ENCODE peak calls at places on chromosome 11, in seven cellular contexts. One of them, this sample, is unnamed. For H3K36me3, the result is how much of the 10 kb centered on the place peaks cover.

GRCh38 chr11:19253817-19254216 is 13.1 kb upstream of the E2F8 start:
- DNase-seq in HCT116: no peak
- DNase-seq in PC-9: no peak
- DNase-seq in PC-3: no peak
- DNase-seq in CD4-positive, CD25-positive, alpha-beta regulatory T cell: no peak
- DNase-seq in Peyer's patch: no peak
- DNase-seq in CD8-positive, alpha-beta memory T cell: no peak
- DNase-seq in this sample: no peak

GRCh38 chr11:125101596-125101995 is 9.8 kb downstream of the TMEM218 start:
- DNase-seq in HCT116: no peak
- DNase-seq in PC-9: no peak
- DNase-seq in PC-3: no peak
- DNase-seq in CD4-positive, CD25-positive, alpha-beta regulatory T cell: no peak
- DNase-seq in Peyer's patch: no peak
- DNase-seq in CD8-positive, alpha-beta memory T cell: no peak
- DNase-seq in this sample: no peak

GRCh38 chr11:30666817-30667216 is 80.7 kb upstream of the MPPED2 start:
- DNase-seq in HCT116: no peak
- DNase-seq in PC-9: no peak
- DNase-seq in PC-3: no peak
- DNase-seq in CD4-positive, CD25-positive, alpha-beta regulatory T cell: no peak
- DNase-seq in Peyer's patch: no peak
- DNase-seq in CD8-positive, alpha-beta memory T cell: no peak
- DNase-seq in this sample: no peak

GRCh38 chr11:88538088-88538487 is 200.6 kb upstream of the CTSC start:
- DNase-seq in HCT116: no peak
- DNase-seq in PC-9: no peak
- DNase-seq in PC-3: peak
- DNase-seq in CD4-positive, CD25-positive, alpha-beta regulatory T cell: no peak
- DNase-seq in Peyer's patch: no peak
- DNase-seq in CD8-positive, alpha-beta memory T cell: no peak
- DNase-seq in this sample: no peak

GRCh38 chr11:16179668-16180067 is 176.7 kb downstream of the SOX6 start:
- DNase-seq in HCT116: no peak
- DNase-seq in PC-9: no peak
- DNase-seq in PC-3: no peak
- DNase-seq in CD4-positive, CD25-positive, alpha-beta regulatory T cell: no peak
- DNase-seq in Peyer's patch: no peak
- DNase-seq in CD8-positive, alpha-beta memory T cell: no peak
- DNase-seq in this sample: no peak

GRCh38 chr11:79007811-79008294 is 433.0 kb downstream of the TENM4 start:
- DNase-seq in HCT116: no peak
- DNase-seq in PC-9: no peak
- DNase-seq in PC-3: no peak
- DNase-seq in CD4-positive, CD25-positive, alpha-beta regulatory T cell: no peak
- DNase-seq in Peyer's patch: no peak
- DNase-seq in CD8-positive, alpha-beta memory T cell: no peak
- DNase-seq in this sample: no peak

GRCh38 chr11:63880031-63880841 is 36.7 kb downstream of the RCOR2 start:
- DNase-seq in HCT116: no peak
- DNase-seq in PC-9: no peak
- DNase-seq in PC-3: no peak
- DNase-seq in CD4-positive, CD25-positive, alpha-beta regulatory T cell: no peak
- DNase-seq in Peyer's patch: no peak
- DNase-seq in CD8-positive, alpha-beta memory T cell: no peak
- DNase-seq in this sample: no peak

GRCh38 chr11:31956310-31956709 is 134.6 kb upstream of the RCN1 start:
- DNase-seq in HCT116: no peak
- DNase-seq in PC-9: no peak
- DNase-seq in PC-3: no peak
- DNase-seq in CD4-positive, CD25-positive, alpha-beta regulatory T cell: no peak
- DNase-seq in Peyer's patch: no peak
- DNase-seq in CD8-positive, alpha-beta memory T cell: no peak
- DNase-seq in this sample: no peak

GRCh38 chr11:95242990-95243590 is 12.1 kb upstream of the SESN3 start:
- DNase-seq in HCT116: no peak
- DNase-seq in PC-9: no peak
- DNase-seq in PC-3: no peak
- DNase-seq in CD4-positive, CD25-positive, alpha-beta regulatory T cell: no peak
- DNase-seq in Peyer's patch: no peak
- DNase-seq in CD8-positive, alpha-beta memory T cell: no peak
- DNase-seq in this sample: no peak

GRCh38 chr11:103281301-103281700 is 172.1 kb downstream of the DYNC2H1 start:
- DNase-seq in HCT116: no peak
- DNase-seq in PC-9: no peak
- DNase-seq in PC-3: peak
- DNase-seq in CD4-positive, CD25-positive, alpha-beta regulatory T cell: no peak
- DNase-seq in Peyer's patch: no peak
- DNase-seq in CD8-positive, alpha-beta memory T cell: no peak
- DNase-seq in this sample: no peak

GRCh38 chr11:27385245-27385644 is 22.2 kb upstream of the CCDC34 start:
- DNase-seq in HCT116: no peak
- DNase-seq in PC-9: no peak
- DNase-seq in PC-3: no peak
- DNase-seq in CD4-positive, CD25-positive, alpha-beta regulatory T cell: no peak
- DNase-seq in Peyer's patch: no peak
- DNase-seq in CD8-positive, alpha-beta memory T cell: no peak
- DNase-seq in this sample: peak

GRCh38 chr11:111010391-111011354 is 234.9 kb upstream of the POU2AF2 start:
- DNase-seq in HCT116: no peak
- DNase-seq in PC-9: no peak
- DNase-seq in PC-3: no peak
- DNase-seq in CD4-positive, CD25-positive, alpha-beta regulatory T cell: no peak
- DNase-seq in Peyer's patch: no peak
- DNase-seq in CD8-positive, alpha-beta memory T cell: no peak
- DNase-seq in this sample: no peak

GRCh38 chr11:122720482-122720881 is 65.0 kb downstream of the UBASH3B start:
- DNase-seq in HCT116: no peak
- DNase-seq in PC-9: no peak
- DNase-seq in PC-3: peak
- DNase-seq in CD4-positive, CD25-positive, alpha-beta regulatory T cell: no peak
- DNase-seq in Peyer's patch: no peak
- DNase-seq in CD8-positive, alpha-beta memory T cell: no peak
- DNase-seq in this sample: no peak

GRCh38 chr11:92915551-92915950 is 53.9 kb upstream of the MTNR1B start:
- DNase-seq in HCT116: no peak
- DNase-seq in PC-9: no peak
- DNase-seq in PC-3: no peak
- DNase-seq in CD4-positive, CD25-positive, alpha-beta regulatory T cell: no peak
- DNase-seq in Peyer's patch: no peak
- DNase-seq in CD8-positive, alpha-beta memory T cell: no peak
- DNase-seq in this sample: no peak

GRCh38 chr11:33475999-33476398 is 218.8 kb downstream of the HIPK3 start:
- DNase-seq in HCT116: no peak
- DNase-seq in PC-9: no peak
- DNase-seq in PC-3: peak
- DNase-seq in CD4-positive, CD25-positive, alpha-beta regulatory T cell: no peak
- DNase-seq in Peyer's patch: no peak
- DNase-seq in CD8-positive, alpha-beta memory T cell: no peak
- DNase-seq in this sample: peak

GRCh38 chr11:73400293-73400692 is 24.1 kb downstream of the RELT start:
- DNase-seq in HCT116: no peak
- DNase-seq in PC-9: no peak
- DNase-seq in PC-3: no peak
- DNase-seq in CD4-positive, CD25-positive, alpha-beta regulatory T cell: no peak
- DNase-seq in Peyer's patch: no peak
- DNase-seq in CD8-positive, alpha-beta memory T cell: no peak
- DNase-seq in this sample: no peak

GRCh38 chr11:12206529-12206928 is 96.1 kb downstream of the MICAL2 start:
- DNase-seq in HCT116: no peak
- DNase-seq in PC-9: no peak
- DNase-seq in PC-3: no peak
- DNase-seq in CD4-positive, CD25-positive, alpha-beta regulatory T cell: no peak
- DNase-seq in Peyer's patch: no peak
- DNase-seq in CD8-positive, alpha-beta memory T cell: no peak
- DNase-seq in this sample: no peak

GRCh38 chr11:115611343-115611742 is 107.1 kb upstream of the CADM1 start:
- DNase-seq in HCT116: no peak
- DNase-seq in PC-9: no peak
- DNase-seq in PC-3: no peak
- DNase-seq in CD4-positive, CD25-positive, alpha-beta regulatory T cell: no peak
- DNase-seq in Peyer's patch: no peak
- DNase-seq in CD8-positive, alpha-beta memory T cell: no peak
- DNase-seq in this sample: no peak

GRCh38 chr11:113339909-113340569 is 25.7 kb downstream of the TTC12 start:
- DNase-seq in HCT116: no peak
- DNase-seq in PC-9: no peak
- DNase-seq in PC-3: no peak
- DNase-seq in CD4-positive, CD25-positive, alpha-beta regulatory T cell: no peak
- DNase-seq in Peyer's patch: no peak
- DNase-seq in CD8-positive, alpha-beta memory T cell: no peak
- DNase-seq in this sample: peak

GRCh38 chr11:1864216-1864615 is 11.3 kb downstream of the LSP1 start:
- DNase-seq in HCT116: no peak
- DNase-seq in PC-9: no peak
- DNase-seq in PC-3: no peak
- DNase-seq in CD4-positive, CD25-positive, alpha-beta regulatory T cell: no peak
- DNase-seq in Peyer's patch: no peak
- DNase-seq in CD8-positive, alpha-beta memory T cell: no peak
- DNase-seq in this sample: no peak
- H3K4me3 ChIP-seq in HCT116: no peak
- H3K4me3 ChIP-seq in PC-9: no peak
- H3K4me3 ChIP-seq in PC-3: no peak
- H3K4me3 ChIP-seq in CD4-positive, CD25-positive, alpha-beta regulatory T cell: no peak
- H3K4me3 ChIP-seq in Peyer's patch: no peak
- H3K4me3 ChIP-seq in CD8-positive, alpha-beta memory T cell: no peak
- H3K4me3 ChIP-seq in this sample: no peak

GRCh38 chr11:70419307-70420007 is 21.1 kb downstream of the CTTN start:
- DNase-seq in HCT116: no peak
- DNase-seq in PC-9: no peak
- DNase-seq in PC-3: no peak
- DNase-seq in CD4-positive, CD25-positive, alpha-beta regulatory T cell: no peak
- DNase-seq in Peyer's patch: no peak
- DNase-seq in CD8-positive, alpha-beta memory T cell: no peak
- DNase-seq in this sample: no peak

GRCh38 chr11:70420008-70420464 is 21.7 kb downstream of the CTTN start:
- DNase-seq in HCT116: no peak
- DNase-seq in PC-9: no peak
- DNase-seq in PC-3: peak
- DNase-seq in CD4-positive, CD25-positive, alpha-beta regulatory T cell: no peak
- DNase-seq in Peyer's patch: no peak
- DNase-seq in CD8-positive, alpha-beta memory T cell: no peak
- DNase-seq in this sample: no peak

GRCh38 chr11:70415642-70416395 is 17.5 kb downstream of the CTTN start:
- DNase-seq in HCT116: no peak
- DNase-seq in PC-9: no peak
- DNase-seq in PC-3: no peak
- DNase-seq in CD4-positive, CD25-positive, alpha-beta regulatory T cell: no peak
- DNase-seq in Peyer's patch: no peak
- DNase-seq in CD8-positive, alpha-beta memory T cell: no peak
- DNase-seq in this sample: no peak

GRCh38 chr11:70416881-70417280 is 18.6 kb downstream of the CTTN start:
- DNase-seq in HCT116: no peak
- DNase-seq in PC-9: no peak
- DNase-seq in PC-3: no peak
- DNase-seq in CD4-positive, CD25-positive, alpha-beta regulatory T cell: no peak
- DNase-seq in Peyer's patch: no peak
- DNase-seq in CD8-positive, alpha-beta memory T cell: no peak
- DNase-seq in this sample: no peak

GRCh38 chr11:70418130-70418529 is 19.8 kb downstream of the CTTN start:
- DNase-seq in HCT116: no peak
- DNase-seq in PC-9: no peak
- DNase-seq in PC-3: no peak
- DNase-seq in CD4-positive, CD25-positive, alpha-beta regulatory T cell: no peak
- DNase-seq in Peyer's patch: no peak
- DNase-seq in CD8-positive, alpha-beta memory T cell: no peak
- DNase-seq in this sample: no peak
- H3K36me3 ChIP-seq in HCT116: under half
- H3K36me3 ChIP-seq in PC-9: half or more
- H3K36me3 ChIP-seq in PC-3: half or more
- H3K36me3 ChIP-seq in CD4-positive, CD25-positive, alpha-beta regulatory T cell: under half
- H3K36me3 ChIP-seq in Peyer's patch: half or more
- H3K36me3 ChIP-seq in CD8-positive, alpha-beta memory T cell: under half
- H3K36me3 ChIP-seq in this sample: under half

DNA sequence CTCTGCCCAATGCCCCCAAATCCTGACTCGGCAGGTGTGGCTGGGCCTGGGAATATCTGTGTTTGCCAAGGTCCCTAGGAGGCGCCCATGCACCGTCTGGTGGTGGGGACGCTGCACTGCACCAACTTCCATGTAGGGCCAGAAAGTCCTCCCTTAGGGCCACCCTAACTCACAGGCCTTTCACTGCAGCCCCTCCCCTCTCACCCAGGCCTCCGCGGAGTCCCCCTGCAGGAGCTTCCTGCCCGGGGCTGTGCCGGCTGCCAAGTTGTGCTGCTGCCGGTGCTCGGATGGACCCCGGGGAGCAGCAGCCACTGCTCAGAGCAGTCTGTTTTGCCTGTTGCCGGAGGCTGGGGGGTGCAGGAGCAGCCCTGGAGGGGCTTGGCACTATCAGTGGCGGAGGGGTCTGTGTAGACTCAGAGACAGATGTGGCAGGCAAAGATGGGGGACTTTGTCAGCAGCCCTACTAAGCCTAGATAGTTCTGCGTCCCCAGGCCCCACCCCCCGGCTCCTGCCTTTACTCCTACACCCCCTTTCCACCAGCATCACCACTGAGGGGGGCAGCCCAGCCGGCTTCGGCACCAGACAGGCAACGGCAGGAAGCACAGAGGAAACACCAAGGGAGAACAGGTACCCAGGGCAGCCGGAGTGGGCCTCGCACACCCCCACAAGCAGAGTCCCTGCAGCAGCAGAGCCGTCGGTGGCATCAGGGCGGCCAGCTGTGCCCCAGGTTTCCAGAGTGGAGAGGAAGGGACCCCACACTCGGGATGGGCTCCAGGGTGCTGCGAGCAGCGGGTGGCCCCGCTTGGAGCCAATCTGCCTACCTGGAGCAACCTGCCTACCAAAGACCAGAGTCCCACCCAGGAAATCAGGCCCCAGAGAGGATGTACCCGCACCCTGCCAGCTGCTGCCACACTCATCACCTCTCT is 124.3 kb downstream of the TRIM29 start:
- DNase-seq in HCT116: peak
- DNase-seq in PC-9: peak
- DNase-seq in PC-3: peak
- DNase-seq in CD4-positive, CD25-positive, alpha-beta regulatory T cell: no peak
- DNase-seq in Peyer's patch: peak
- DNase-seq in CD8-positive, alpha-beta memory T cell: no peak
- DNase-seq in this sample: peak
- H3K27ac ChIP-seq in HCT116: no peak
- H3K27ac ChIP-seq in PC-9: no peak
- H3K27ac ChIP-seq in PC-3: no peak
- H3K27ac ChIP-seq in CD4-positive, CD25-positive, alpha-beta regulatory T cell: no peak
- H3K27ac ChIP-seq in Peyer's patch: no peak
- H3K27ac ChIP-seq in CD8-positive, alpha-beta memory T cell: no peak
- H3K27ac ChIP-seq in this sample: no peak

GRCh38 chr11:35682230-35683195 is 19.9 kb downstream of the TRIM44 start:
- DNase-seq in HCT116: no peak
- DNase-seq in PC-9: no peak
- DNase-seq in PC-3: no peak
- DNase-seq in CD4-positive, CD25-positive, alpha-beta regulatory T cell: no peak
- DNase-seq in Peyer's patch: no peak
- DNase-seq in CD8-positive, alpha-beta memory T cell: no peak
- DNase-seq in this sample: peak

GRCh38 chr11:35683728-35684339 is 21.3 kb downstream of the TRIM44 start:
- DNase-seq in HCT116: no peak
- DNase-seq in PC-9: no peak
- DNase-seq in PC-3: peak
- DNase-seq in CD4-positive, CD25-positive, alpha-beta regulatory T cell: no peak
- DNase-seq in Peyer's patch: no peak
- DNase-seq in CD8-positive, alpha-beta memory T cell: no peak
- DNase-seq in this sample: no peak

GRCh38 chr11:35689081-35689996 is 26.8 kb downstream of the TRIM44 start:
- DNase-seq in HCT116: no peak
- DNase-seq in PC-9: no peak
- DNase-seq in PC-3: no peak
- DNase-seq in CD4-positive, CD25-positive, alpha-beta regulatory T cell: no peak
- DNase-seq in Peyer's patch: no peak
- DNase-seq in CD8-positive, alpha-beta memory T cell: no peak
- DNase-seq in this sample: no peak

GRCh38 chr11:35688023-35688422 is 25.4 kb downstream of the TRIM44 start:
- DNase-seq in HCT116: no peak
- DNase-seq in PC-9: no peak
- DNase-seq in PC-3: peak
- DNase-seq in CD4-positive, CD25-positive, alpha-beta regulatory T cell: no peak
- DNase-seq in Peyer's patch: no peak
- DNase-seq in CD8-positive, alpha-beta memory T cell: no peak
- DNase-seq in this sample: no peak
- H3K4me3 ChIP-seq in HCT116: no peak
- H3K4me3 ChIP-seq in PC-9: no peak
- H3K4me3 ChIP-seq in PC-3: no peak
- H3K4me3 ChIP-seq in CD4-positive, CD25-positive, alpha-beta regulatory T cell: no peak
- H3K4me3 ChIP-seq in Peyer's patch: no peak
- H3K4me3 ChIP-seq in CD8-positive, alpha-beta memory T cell: no peak
- H3K4me3 ChIP-seq in this sample: no peak